ENCODE peak calls at places on chromosomes 12 and 14, in four cellular contexts. O is GM12878, L is K562, I is HepG2. Y is an unnamed sample.

GRCh38 chr12:45598761-45599160 is 130.7 kb upstream of the ARID2 start:
- DNase-seq in I (no peak), O (no peak), L (no peak), Y (no peak)

GRCh38 chr12:132346496-132347470 is 17.4 kb upstream of the GALNT9 start:
- DNase-seq in L (no peak), O (no peak), I (no peak), Y (no peak)

GRCh38 chr12:99984271-99985128 is at the start of gene ANKS1B:
- DNase-seq in L (peak; percentile 73), O (no peak), I (no peak), Y (peak; percentile 70)

GRCh38 chr12:77615331-77615730 is 215.4 kb upstream of the NAV3 start:
- DNase-seq in L (no peak), O (no peak), I (no peak), Y (no peak)

GRCh38 chr12:47114481-47114892 is 34.7 kb upstream of the AMIGO2 start:
- DNase-seq in I (no peak), L (no peak), O (no peak), Y (no peak)

GRCh38 chr14:93940437-93940836 is 13.3 kb downstream of the FAM181A start:
- DNase-seq in I (no peak), O (no peak), L (no peak), Y (no peak)

GRCh38 chr14:37172024-37172869 is at the start of gene SLC25A21:
- DNase-seq in L (peak; percentile 51), I (peak; percentile 85), O (no peak), Y (peak; percentile 90)

GRCh38 chr12:95312656-95313055 is 95.0 kb downstream of the VEZT start:
- DNase-seq in I (no peak), L (no peak), O (no peak), Y (no peak)

DNA sequence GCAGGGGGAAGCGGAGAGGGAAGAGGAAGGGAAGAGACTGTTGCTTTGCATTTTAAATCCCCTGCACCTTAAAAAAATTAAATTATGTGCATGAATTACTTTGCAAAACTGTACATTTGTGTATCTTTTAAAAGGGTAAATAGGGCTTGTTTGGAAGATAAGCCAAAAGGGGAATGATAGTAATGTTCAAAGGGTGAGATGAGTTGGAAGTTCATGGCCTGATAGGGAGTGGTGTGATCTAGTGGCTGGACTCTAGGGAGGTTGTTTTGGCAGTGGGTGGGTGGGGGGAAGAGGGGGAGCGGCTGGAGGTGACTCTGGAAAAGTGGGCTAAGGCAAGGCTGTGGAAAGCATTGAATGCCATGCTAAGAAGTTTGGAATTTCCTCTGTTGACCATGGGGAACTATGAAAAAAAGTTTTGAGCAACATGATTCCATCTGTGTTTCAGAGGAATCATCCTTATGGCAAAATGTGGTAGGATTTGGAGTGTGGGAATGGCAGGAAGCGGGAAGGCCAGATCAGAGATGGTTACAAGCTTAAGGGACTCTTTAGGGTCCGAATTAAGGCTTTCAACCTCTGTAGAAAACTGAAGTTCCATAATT is 25.5 kb upstream of the EMP1 start:
- DNase-seq in I (no peak), O (no peak), L (no peak), Y (no peak)
- H3K4me1 ChIP-seq in I (no peaks in the 10 kb centered on the region), O (peaks cover 23% of the 10 kb centered on the region), L (no peaks in the 10 kb centered on the region), Y (peaks cover 19% of the 10 kb centered on the region)

DNA sequence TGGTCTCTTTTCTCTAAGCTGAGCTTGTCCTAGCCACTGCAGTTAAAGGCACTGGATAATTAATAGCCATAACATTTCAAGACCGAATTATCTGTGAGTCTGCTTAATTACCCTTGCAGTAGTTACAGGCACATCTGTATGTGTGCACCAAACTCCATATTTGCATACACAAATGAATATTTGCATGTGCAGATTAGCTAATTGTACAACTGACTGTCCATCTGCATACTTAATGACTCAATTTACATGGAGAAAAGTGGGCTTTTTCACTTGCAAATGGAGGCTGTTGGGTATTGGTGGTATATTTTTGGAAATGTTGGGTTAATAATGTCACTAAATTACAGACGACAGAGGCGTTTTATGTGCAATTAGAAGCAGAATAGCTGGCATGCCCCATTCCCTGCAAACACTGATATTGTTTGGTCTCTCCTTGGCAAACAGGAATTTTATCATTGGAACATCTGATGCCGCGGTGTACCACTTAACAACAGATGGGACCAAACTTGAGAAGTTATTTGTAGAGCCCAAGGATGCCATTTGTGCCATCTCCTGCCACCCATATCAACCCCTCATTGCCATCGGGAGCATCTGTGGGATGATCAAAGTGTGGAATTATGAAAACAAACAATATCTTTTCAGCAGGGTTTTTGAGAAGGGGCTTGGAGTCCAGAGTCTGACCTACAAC is 39.6 kb downstream of the CFAP251 start:
- DNase-seq in O (no peak), L (no peak), I (no peak), Y (no peak)
- H3K27ac ChIP-seq in O (no peak overlapping the region), L (no peak overlapping the region), I (no peak overlapping the region), Y (no peak overlapping the region)

GRCh38 chr12:124236651-124237050 is 58.2 kb upstream of the RFLNA start:
- DNase-seq in I (no peak), O (no peak), L (no peak), Y (no peak)
- TF ChIP-seq CHD4 in I (no peak), O (no peak), L (no peak), Y (no peak)

GRCh38 chr12:116143883-116144266 is 133.6 kb downstream of the MED13L start:
- DNase-seq in I (no peak), O (no peak), L (no peak), Y (no peak)
- H3K4me1 ChIP-seq in I (peaks cover 29% of the 10 kb centered on the region), O (peaks cover 19% of the 10 kb centered on the region), L (peaks cover 8% of the 10 kb centered on the region), Y (peaks cover 68% of the 10 kb centered on the region)

GRCh38 chr12:7369274-7369729 is 65.4 kb downstream of the ACSM4 start:
- DNase-seq in L (no peak), O (peak; percentile 33), I (peak; percentile 66), Y (no peak)
- H3K27ac ChIP-seq in L (no peak overlapping the region), O (no peak overlapping the region), I (no peak overlapping the region), Y (no peak overlapping the region)

GRCh38 chr12:40745386-40745785 is 53.1 kb downstream of the CNTN1 start:
- DNase-seq in L (no peak), I (no peak), O (no peak), Y (peak; percentile 42)
- TF ChIP-seq CHD4 in L (no peak), I (no peak), O (no peak), Y (no peak)

GRCh38 chr12:76554411-76555225 is 5.0 kb downstream of the OSBPL8 start:
- DNase-seq in I (no peak), O (no peak), L (no peak), Y (no peak)
- H3K4me1 ChIP-seq in I (peaks cover 16% of the 10 kb centered on the region), O (peaks cover 3% of the 10 kb centered on the region), L (peaks cover 16% of the 10 kb centered on the region), Y (peaks cover 19% of the 10 kb centered on the region)

DNA sequence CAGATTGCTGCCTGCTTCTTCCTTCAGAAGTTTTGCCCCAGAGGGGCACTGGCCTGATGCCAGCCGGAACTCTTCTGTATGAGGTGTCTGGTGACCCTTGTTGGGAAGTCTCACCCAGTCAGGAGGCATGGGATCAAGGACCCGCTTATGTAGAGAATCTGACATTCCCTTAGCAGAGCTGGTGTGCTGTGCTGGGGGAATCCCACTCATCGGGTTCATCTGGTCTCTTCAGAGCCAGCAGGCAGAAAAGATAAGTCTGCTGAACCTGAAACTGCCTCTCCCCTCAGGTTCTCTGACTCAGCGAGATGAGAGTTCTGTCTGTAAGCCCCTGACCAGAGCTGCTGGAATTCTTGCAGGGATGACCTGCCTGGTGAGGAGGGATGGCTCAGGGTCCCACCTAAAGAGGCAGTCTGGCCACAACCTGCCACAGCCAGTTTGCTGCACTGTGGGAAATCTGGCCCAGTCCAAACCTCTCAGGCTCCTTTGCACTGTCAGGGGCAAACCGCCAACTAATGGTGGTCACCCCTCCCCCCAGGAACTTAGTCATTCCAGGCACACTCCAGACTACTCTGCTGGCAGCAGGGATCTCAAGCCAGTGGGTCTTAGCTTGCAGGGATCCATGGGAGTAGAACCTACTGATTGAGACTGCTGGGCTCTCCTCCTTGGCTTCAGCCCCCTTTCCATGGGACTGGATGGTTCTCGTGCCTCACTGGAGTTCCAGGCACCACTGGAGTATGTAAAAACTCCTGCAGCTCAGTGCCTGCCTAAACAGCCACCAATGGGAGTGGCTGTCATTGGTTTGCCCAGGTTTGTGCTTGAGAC is 4.1 kb downstream of the CLEC2D start:
- DNase-seq in L (peak; percentile 55), O (no peak), I (peak; percentile 14), Y (peak; percentile 53)
- H3K27ac ChIP-seq in L (peak overlapping the region; percentile 75), O (peak overlapping the region; percentile 91), I (no peak overlapping the region), Y (peak overlapping the region; percentile 3)